ENCODE peak calls at places on chromosomes 4 and X, in four cellular contexts. R is K562, T is HepG2, Z is GM12878. D is an unnamed sample.

GRCh38 chrX:71944369-71944768 is 33.7 kb downstream of the NHSL2 start:
- DNase-seq in R (no peak), T (no peak), Z (no peak), D (no peak)

GRCh38 chr4:182265881-182266280 is 22.7 kb downstream of the TENM3 start:
- DNase-seq in R (no peak), T (peak; percentile 9), Z (no peak), D (no peak)

GRCh38 chr4:148692242-148692641 is 250.0 kb upstream of the NR3C2 start:
- DNase-seq in R (no peak), T (no peak), Z (no peak), D (no peak)

GRCh38 chrX:64842492-64842891 is 133.8 kb downstream of the ZC4H2 start:
- DNase-seq in R (no peak), T (no peak), Z (no peak), D (no peak)

GRCh38 chr4:128516568-128516967 is 229.0 kb upstream of the PGRMC2 start:
- DNase-seq in R (no peak), T (no peak), Z (peak; percentile 39), D (no peak)

GRCh38 chrX:49309401-49309981 is 6.0 kb downstream of the GAGE10 start:
- DNase-seq in R (no peak), T (no peak), Z (no peak), D (peak; percentile 29)

GRCh38 chr4:85498068-85498733 is 23.3 kb downstream of the ARHGAP24 start:
- DNase-seq in R (no peak), T (no peak), Z (peak; percentile 40), D (no peak)

GRCh38 chr4:79651516-79651915 is 243.5 kb upstream of the GK2 start:
- DNase-seq in R (no peak), T (peak; percentile 1), Z (no peak), D (peak; percentile 39)

GRCh38 chr4:74583757-74584156 is 138.8 kb downstream of the AREG start:
- DNase-seq in R (no peak), T (peak; percentile 49), Z (no peak), D (no peak)

GRCh38 chrX:150926304-150926703 is 27.8 kb upstream of the CD99L2 start:
- DNase-seq in R (no peak), T (no peak), Z (no peak), D (no peak)
- TF ChIP-seq SRF in R (no peak), T (no peak), Z (no peak), D (no peak)

DNA sequence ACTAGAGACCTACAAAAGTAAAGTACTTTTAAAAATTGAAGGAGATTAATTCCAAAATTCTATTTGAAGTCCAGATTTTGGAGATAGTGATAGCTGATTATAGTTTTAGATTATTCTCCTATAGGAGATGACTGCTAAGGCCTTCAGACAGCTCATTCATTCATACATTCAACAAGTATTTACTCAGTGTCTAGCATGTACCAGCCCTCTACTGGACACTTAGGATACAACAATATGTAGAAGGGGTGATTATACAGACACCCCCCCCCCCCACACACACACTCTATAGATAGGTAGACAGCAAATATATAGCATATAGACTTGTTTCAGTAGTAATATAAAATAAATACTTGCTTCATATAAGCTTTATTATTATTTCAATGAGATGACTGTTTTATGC is 60.4 kb upstream of the TAF9B start:
- DNase-seq in R (peak; percentile 50), T (peak; percentile 31), Z (no peak), D (no peak)
- TF ChIP-seq USF2 in R (no peak), T (no peak), Z (no peak), D (no peak)

GRCh38 chr4:165502919-165503907 is 124.4 kb downstream of the CPE start:
- DNase-seq in R (no peak), T (peak; percentile 88), Z (no peak), D (no peak)
- TF ChIP-seq SRF in R (no peak), T (no peak), Z (no peak), D (no peak)

DNA sequence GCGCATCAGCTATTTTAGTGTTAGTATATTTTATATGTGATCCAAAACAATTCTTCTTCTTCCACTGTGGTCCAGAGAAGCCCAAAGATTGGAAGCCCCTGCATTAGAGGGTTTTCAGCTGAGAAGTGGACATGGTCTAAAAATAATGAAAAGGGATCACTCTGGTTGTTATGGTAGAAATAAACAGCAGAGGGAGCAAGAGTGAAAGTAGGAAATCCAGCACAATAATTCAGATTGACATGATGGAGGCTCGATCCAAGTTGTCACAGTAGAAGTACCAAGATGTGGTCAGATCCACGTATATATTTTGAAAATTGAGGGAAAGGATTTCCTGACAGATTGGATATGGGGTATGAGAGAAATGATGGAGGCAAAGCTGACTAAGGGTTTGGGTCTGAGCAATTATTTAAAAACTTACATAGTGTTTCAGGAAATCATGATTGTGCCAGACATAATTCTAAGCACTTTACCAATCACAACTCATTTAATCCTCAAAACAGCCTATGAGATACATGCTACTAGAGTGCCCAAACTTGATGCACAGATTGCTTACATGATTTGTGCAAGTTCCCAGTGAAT is 17.0 kb upstream of the TMEM144 start:
- DNase-seq in R (peak; percentile 31), T (peak; percentile 43), Z (no peak), D (no peak)
- TF ChIP-seq USF2 in R (no peak), T (no peak), Z (no peak), D (no peak)

GRCh38 chrX:17944833-17945497 is 83.9 kb upstream of the RAI2 start:
- DNase-seq in R (peak; percentile 18), T (peak; percentile 7), Z (no peak), D (no peak)
- TF ChIP-seq SRF in R (no peak), T (no peak), Z (no peak), D (no peak)

GRCh38 chrX:23436875-23437274 is 102.2 kb downstream of the PTCHD1 start:
- DNase-seq in R (no peak), T (no peak), Z (no peak), D (peak; percentile 44)

GRCh38 chrX:23435108-23435507 is 100.5 kb downstream of the PTCHD1 start:
- DNase-seq in R (no peak), T (no peak), Z (no peak), D (no peak)

GRCh38 chrX:23435575-23435974 is 100.9 kb downstream of the PTCHD1 start:
- DNase-seq in R (no peak), T (no peak), Z (no peak), D (no peak)

DNA sequence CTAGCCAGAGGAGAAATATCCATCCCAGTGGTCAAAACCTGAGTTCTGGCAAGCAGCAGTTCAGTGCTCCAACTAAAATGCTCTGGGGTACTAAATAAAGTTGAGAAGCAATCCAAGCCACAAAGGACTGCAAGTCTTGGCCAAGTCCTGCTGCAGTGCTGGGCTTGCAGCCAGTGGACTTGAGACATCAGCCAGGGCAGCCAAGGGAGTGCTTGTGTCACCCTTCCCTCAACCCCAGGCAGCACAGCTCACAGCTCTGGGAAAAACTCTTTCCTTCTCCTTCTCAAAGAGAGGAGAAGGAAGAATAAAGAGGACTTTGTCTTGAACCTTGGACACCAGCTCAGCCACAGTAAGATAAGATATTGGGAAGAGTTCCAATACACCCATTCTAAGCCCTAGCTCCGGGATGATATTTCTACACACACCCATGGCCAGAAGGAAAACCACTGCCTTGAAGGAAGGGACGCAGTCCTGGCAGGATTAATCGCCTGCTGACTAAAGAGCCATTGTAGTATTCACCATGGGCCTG is 99.8 kb downstream of the PTCHD1 start:
- DNase-seq in R (no peak), T (no peak), Z (no peak), D (no peak)
- TF ChIP-seq USF2 in R (no peak), T (no peak), Z (no peak), D (no peak)

GRCh38 chrX:38236901-38237615 is 16.4 kb upstream of the SRPX start:
- DNase-seq in R (no peak), T (no peak), Z (no peak), D (no peak)

GRCh38 chrX:38232287-38232686 is 11.6 kb upstream of the SRPX start:
- DNase-seq in R (no peak), T (no peak), Z (no peak), D (no peak)

GRCh38 chrX:38233891-38234807 is 13.5 kb upstream of the SRPX start:
- DNase-seq in R (no peak), T (no peak), Z (no peak), D (no peak)
- TF ChIP-seq SRF in R (no peak), T (no peak), Z (no peak), D (no peak)

GRCh38 chrX:16100673-16101072 is 22.7 kb upstream of the GRPR start:
- DNase-seq in R (no peak), T (no peak), Z (no peak), D (no peak)

GRCh38 chrX:16103625-16104024 is 19.7 kb upstream of the GRPR start:
- DNase-seq in R (no peak), T (no peak), Z (no peak), D (no peak)

GRCh38 chrX:16096131-16096530 is 27.2 kb upstream of the GRPR start:
- DNase-seq in R (no peak), T (no peak), Z (no peak), D (no peak)

GRCh38 chrX:16101581-16101980 is 21.8 kb upstream of the GRPR start:
- DNase-seq in R (no peak), T (no peak), Z (no peak), D (no peak)
- TF ChIP-seq USF2 in R (no peak), T (no peak), Z (no peak), D (no peak)

D was measured in H1.